ENCODE peak calls at places on chromosome 21, in six cellular contexts. One of them, this sample, is unnamed. For H3K9me3, the result is how much of the 10 kb centered on the place peaks cover.

GRCh38 chr21:17051054-17051453 is 461.8 kb upstream of the CXADR start:
- DNase-seq in thoracic aorta: no peak
- DNase-seq in naive thymus-derived CD4-positive, alpha-beta T cell: no peak
- DNase-seq in upper lobe of right lung: no peak
- DNase-seq in MM.1S: no peak
- DNase-seq in pancreas: no peak
- DNase-seq in this sample: no peak

GRCh38 chr21:27817061-27817460 is 850.2 kb upstream of the ADAMTS5 start:
- DNase-seq in thoracic aorta: no peak
- DNase-seq in naive thymus-derived CD4-positive, alpha-beta T cell: no peak
- DNase-seq in upper lobe of right lung: no peak
- DNase-seq in MM.1S: no peak
- DNase-seq in pancreas: no peak
- DNase-seq in this sample: no peak

GRCh38 chr21:41369105-41369914 is 7.5 kb downstream of the MX2 start:
- DNase-seq in thoracic aorta: no peak
- DNase-seq in naive thymus-derived CD4-positive, alpha-beta T cell: peak
- DNase-seq in upper lobe of right lung: peak
- DNase-seq in MM.1S: no peak
- DNase-seq in pancreas: no peak
- DNase-seq in this sample: peak

GRCh38 chr21:17002628-17003027 is 510.2 kb upstream of the CXADR start:
- DNase-seq in thoracic aorta: no peak
- DNase-seq in naive thymus-derived CD4-positive, alpha-beta T cell: no peak
- DNase-seq in upper lobe of right lung: no peak
- DNase-seq in MM.1S: no peak
- DNase-seq in pancreas: no peak
- DNase-seq in this sample: no peak

GRCh38 chr21:37367301-37367757 is 756 bp downstream of the DYRK1A start:
- DNase-seq in thoracic aorta: no peak
- DNase-seq in naive thymus-derived CD4-positive, alpha-beta T cell: no peak
- DNase-seq in upper lobe of right lung: no peak
- DNase-seq in MM.1S: peak
- DNase-seq in pancreas: peak
- DNase-seq in this sample: no peak

GRCh38 chr21:41973427-41973831 is 19.6 kb upstream of the C2CD2 start:
- DNase-seq in thoracic aorta: no peak
- DNase-seq in naive thymus-derived CD4-positive, alpha-beta T cell: no peak
- DNase-seq in upper lobe of right lung: peak
- DNase-seq in MM.1S: no peak
- DNase-seq in pancreas: peak
- DNase-seq in this sample: no peak

GRCh38 chr21:37101384-37101783 is 28.3 kb downstream of the TTC3 start:
- DNase-seq in thoracic aorta: no peak
- DNase-seq in naive thymus-derived CD4-positive, alpha-beta T cell: no peak
- DNase-seq in upper lobe of right lung: no peak
- DNase-seq in MM.1S: no peak
- DNase-seq in pancreas: no peak
- DNase-seq in this sample: no peak

GRCh38 chr21:38148046-38148445 is 108.7 kb upstream of the KCNJ15 start:
- DNase-seq in thoracic aorta: no peak
- DNase-seq in naive thymus-derived CD4-positive, alpha-beta T cell: no peak
- DNase-seq in upper lobe of right lung: no peak
- DNase-seq in MM.1S: no peak
- DNase-seq in pancreas: no peak
- DNase-seq in this sample: no peak

GRCh38 chr21:43716376-43717165 is 2.4 kb upstream of the PDXK start:
- DNase-seq in thoracic aorta: no peak
- DNase-seq in naive thymus-derived CD4-positive, alpha-beta T cell: no peak
- DNase-seq in upper lobe of right lung: no peak
- DNase-seq in MM.1S: peak
- DNase-seq in pancreas: no peak
- DNase-seq in this sample: peak

GRCh38 chr21:20519076-20519475 is 479.1 kb upstream of the NCAM2 start:
- DNase-seq in thoracic aorta: no peak
- DNase-seq in naive thymus-derived CD4-positive, alpha-beta T cell: no peak
- DNase-seq in upper lobe of right lung: no peak
- DNase-seq in MM.1S: no peak
- DNase-seq in pancreas: no peak
- DNase-seq in this sample: no peak

GRCh38 chr21:41361786-41362604 is at the start of gene MX2:
- DNase-seq in thoracic aorta: no peak
- DNase-seq in naive thymus-derived CD4-positive, alpha-beta T cell: peak
- DNase-seq in upper lobe of right lung: peak
- DNase-seq in MM.1S: peak
- DNase-seq in pancreas: no peak
- DNase-seq in this sample: peak

GRCh38 chr21:35829014-35829525 is 231.3 kb downstream of the SETD4 start:
- DNase-seq in thoracic aorta: no peak
- DNase-seq in naive thymus-derived CD4-positive, alpha-beta T cell: no peak
- DNase-seq in upper lobe of right lung: no peak
- DNase-seq in MM.1S: no peak
- DNase-seq in pancreas: no peak
- DNase-seq in this sample: no peak

GRCh38 chr21:39221282-39221996 is 38.2 kb upstream of the PSMG1 start:
- DNase-seq in thoracic aorta: no peak
- DNase-seq in naive thymus-derived CD4-positive, alpha-beta T cell: no peak
- DNase-seq in upper lobe of right lung: peak
- DNase-seq in MM.1S: no peak
- DNase-seq in pancreas: no peak
- DNase-seq in this sample: no peak

GRCh38 chr21:37984416-37984815 is 68.2 kb upstream of the KCNJ6 start:
- DNase-seq in thoracic aorta: no peak
- DNase-seq in naive thymus-derived CD4-positive, alpha-beta T cell: no peak
- DNase-seq in upper lobe of right lung: no peak
- DNase-seq in MM.1S: no peak
- DNase-seq in pancreas: no peak
- DNase-seq in this sample: no peak

GRCh38 chr21:45934071-45934470 is 47.5 kb upstream of the COL6A1 start:
- DNase-seq in thoracic aorta: no peak
- DNase-seq in naive thymus-derived CD4-positive, alpha-beta T cell: no peak
- DNase-seq in upper lobe of right lung: no peak
- DNase-seq in MM.1S: no peak
- DNase-seq in pancreas: no peak
- DNase-seq in this sample: no peak

GRCh38 chr21:42833439-42833815 is 45.9 kb downstream of the WDR4 start:
- DNase-seq in thoracic aorta: no peak
- DNase-seq in naive thymus-derived CD4-positive, alpha-beta T cell: peak
- DNase-seq in upper lobe of right lung: peak
- DNase-seq in MM.1S: peak
- DNase-seq in pancreas: peak
- DNase-seq in this sample: peak

GRCh38 chr21:42189860-42190491 is 29.0 kb upstream of the ABCG1 start:
- DNase-seq in thoracic aorta: no peak
- DNase-seq in naive thymus-derived CD4-positive, alpha-beta T cell: no peak
- DNase-seq in upper lobe of right lung: no peak
- DNase-seq in MM.1S: no peak
- DNase-seq in pancreas: no peak
- DNase-seq in this sample: no peak

GRCh38 chr21:18661842-18662241 is 258.3 kb upstream of the TMPRSS15 start:
- DNase-seq in thoracic aorta: no peak
- DNase-seq in naive thymus-derived CD4-positive, alpha-beta T cell: no peak
- DNase-seq in upper lobe of right lung: no peak
- DNase-seq in MM.1S: no peak
- DNase-seq in pancreas: no peak
- DNase-seq in this sample: no peak

GRCh38 chr21:35254006-35254751 is 205.1 kb upstream of the RUNX1 start:
- DNase-seq in thoracic aorta: no peak
- DNase-seq in naive thymus-derived CD4-positive, alpha-beta T cell: no peak
- DNase-seq in upper lobe of right lung: no peak
- DNase-seq in MM.1S: no peak
- DNase-seq in pancreas: no peak
- DNase-seq in this sample: no peak

DNA sequence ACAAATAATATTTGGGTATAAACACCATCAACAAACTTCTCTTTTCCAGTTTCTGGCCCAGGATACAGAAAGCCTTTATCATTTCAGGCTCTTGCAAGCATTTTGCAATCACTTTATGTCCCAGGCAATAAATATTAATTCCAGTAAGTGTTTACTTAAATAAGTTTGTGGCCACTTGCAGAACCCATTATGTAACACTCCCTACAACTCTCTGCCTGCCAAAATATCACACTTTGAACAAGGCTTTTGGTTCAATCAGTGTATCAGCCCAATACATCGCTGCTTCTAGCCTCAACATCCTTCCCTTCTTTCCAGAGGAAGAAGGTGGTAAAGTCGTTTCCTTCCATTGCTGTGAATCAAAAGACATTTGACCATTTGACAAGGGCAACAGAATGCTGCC is 203.0 kb upstream of the USP25 start:
- DNase-seq in thoracic aorta: no peak
- DNase-seq in naive thymus-derived CD4-positive, alpha-beta T cell: no peak
- DNase-seq in upper lobe of right lung: no peak
- DNase-seq in MM.1S: no peak
- DNase-seq in pancreas: no peak
- DNase-seq in this sample: no peak
- H3K9me3 ChIP-seq in thoracic aorta: under half
- H3K9me3 ChIP-seq in naive thymus-derived CD4-positive, alpha-beta T cell: under half
- H3K9me3 ChIP-seq in upper lobe of right lung: under half
- H3K9me3 ChIP-seq in MM.1S: under half
- H3K9me3 ChIP-seq in pancreas: under half
- H3K9me3 ChIP-seq in this sample: under half

GRCh38 chr21:26781331-26781730 is 63.9 kb downstream of the ADAMTS1 start:
- DNase-seq in thoracic aorta: no peak
- DNase-seq in naive thymus-derived CD4-positive, alpha-beta T cell: no peak
- DNase-seq in upper lobe of right lung: no peak
- DNase-seq in MM.1S: no peak
- DNase-seq in pancreas: no peak
- DNase-seq in this sample: no peak
- H3K27ac ChIP-seq in thoracic aorta: peak
- H3K27ac ChIP-seq in naive thymus-derived CD4-positive, alpha-beta T cell: no peak
- H3K27ac ChIP-seq in upper lobe of right lung: no peak
- H3K27ac ChIP-seq in MM.1S: no peak
- H3K27ac ChIP-seq in pancreas: no peak
- H3K27ac ChIP-seq in this sample: no peak

GRCh38 chr21:21897275-21897883 is 899.2 kb downstream of the NCAM2 start:
- DNase-seq in thoracic aorta: no peak
- DNase-seq in naive thymus-derived CD4-positive, alpha-beta T cell: no peak
- DNase-seq in upper lobe of right lung: no peak
- DNase-seq in MM.1S: no peak
- DNase-seq in pancreas: peak
- DNase-seq in this sample: no peak
- H3K9me3 ChIP-seq in thoracic aorta: under half
- H3K9me3 ChIP-seq in naive thymus-derived CD4-positive, alpha-beta T cell: under half
- H3K9me3 ChIP-seq in upper lobe of right lung: under half
- H3K9me3 ChIP-seq in MM.1S: under half
- H3K9me3 ChIP-seq in pancreas: under half
- H3K9me3 ChIP-seq in this sample: under half

GRCh38 chr21:32372755-32373154 is 20.1 kb downstream of the URB1 start:
- DNase-seq in thoracic aorta: no peak
- DNase-seq in naive thymus-derived CD4-positive, alpha-beta T cell: no peak
- DNase-seq in upper lobe of right lung: no peak
- DNase-seq in MM.1S: no peak
- DNase-seq in pancreas: no peak
- DNase-seq in this sample: no peak
- H3K27ac ChIP-seq in thoracic aorta: peak
- H3K27ac ChIP-seq in naive thymus-derived CD4-positive, alpha-beta T cell: no peak
- H3K27ac ChIP-seq in upper lobe of right lung: peak
- H3K27ac ChIP-seq in MM.1S: no peak
- H3K27ac ChIP-seq in pancreas: no peak
- H3K27ac ChIP-seq in this sample: no peak

GRCh38 chr21:44818636-44819011 is 762 bp upstream of the SUMO3 start:
- DNase-seq in thoracic aorta: no peak
- DNase-seq in naive thymus-derived CD4-positive, alpha-beta T cell: no peak
- DNase-seq in upper lobe of right lung: no peak
- DNase-seq in MM.1S: no peak
- DNase-seq in pancreas: peak
- DNase-seq in this sample: no peak
- H3K9me3 ChIP-seq in thoracic aorta: under half
- H3K9me3 ChIP-seq in naive thymus-derived CD4-positive, alpha-beta T cell: under half
- H3K9me3 ChIP-seq in upper lobe of right lung: under half
- H3K9me3 ChIP-seq in MM.1S: under half
- H3K9me3 ChIP-seq in pancreas: under half
- H3K9me3 ChIP-seq in this sample: under half

This sample was measured in Karpas-422.